ENCODE peak calls at places on chromosomes 11 and 22, in seven cellular contexts. One of them, this sample, is unnamed.

GRCh38 chr11:64990222-64990918 is 6.4 kb downstream of the BATF2 start:
- DNase-seq in neuronal stem cell: no peak
- DNase-seq in activated T-cell treated with anti-CD3 and anti-CD28 coated beads, Interleukin-2, amount 50 U/mL, for 72 hours: no peak
- DNase-seq in stimulated activated CD4-positive, alpha-beta T cell treated with anti-CD3 and anti-CD28 coated beads, Interleukin-12 subunit alpha, Interleukin-12 subunit beta, amount 100 ng/mL, for 4 hours: no peak
- DNase-seq in T-helper 2 cell: no peak
- DNase-seq in activated CD8-positive, alpha-beta memory T cell treated with anti-CD3 and anti-CD28 coated beads for 48 hours: no peak
- DNase-seq in erythroblast: no peak
- DNase-seq in this sample: no peak

GRCh38 chr11:119337581-119338317 is 2.9 kb downstream of the C1QTNF5 start:
- DNase-seq in erythroblast: no peak
- DNase-seq in T-helper 2 cell: no peak
- DNase-seq in activated CD8-positive, alpha-beta memory T cell treated with anti-CD3 and anti-CD28 coated beads for 48 hours: no peak
- DNase-seq in activated T-cell treated with anti-CD3 and anti-CD28 coated beads, Interleukin-2, amount 50 U/mL, for 72 hours: no peak
- DNase-seq in stimulated activated CD4-positive, alpha-beta T cell treated with anti-CD3 and anti-CD28 coated beads, Interleukin-12 subunit alpha, Interleukin-12 subunit beta, amount 100 ng/mL, for 4 hours: no peak
- DNase-seq in neuronal stem cell: peak; percentile 83
- DNase-seq in this sample: no peak

GRCh38 chr11:335779-336665 is 15.4 kb upstream of the IFITM3 start:
- DNase-seq in neuronal stem cell: no peak
- DNase-seq in activated CD8-positive, alpha-beta memory T cell treated with anti-CD3 and anti-CD28 coated beads for 48 hours: no peak
- DNase-seq in stimulated activated CD4-positive, alpha-beta T cell treated with anti-CD3 and anti-CD28 coated beads, Interleukin-12 subunit alpha, Interleukin-12 subunit beta, amount 100 ng/mL, for 4 hours: no peak
- DNase-seq in T-helper 2 cell: no peak
- DNase-seq in activated T-cell treated with anti-CD3 and anti-CD28 coated beads, Interleukin-2, amount 50 U/mL, for 72 hours: no peak
- DNase-seq in erythroblast: no peak
- DNase-seq in this sample: no peak

GRCh38 chr22:30243671-30244465 is 2.7 kb downstream of the LIF start:
- DNase-seq in neuronal stem cell: no peak
- DNase-seq in T-helper 2 cell: no peak
- DNase-seq in activated T-cell treated with anti-CD3 and anti-CD28 coated beads, Interleukin-2, amount 50 U/mL, for 72 hours: no peak
- DNase-seq in activated CD8-positive, alpha-beta memory T cell treated with anti-CD3 and anti-CD28 coated beads for 48 hours: no peak
- DNase-seq in erythroblast: no peak
- DNase-seq in stimulated activated CD4-positive, alpha-beta T cell treated with anti-CD3 and anti-CD28 coated beads, Interleukin-12 subunit alpha, Interleukin-12 subunit beta, amount 100 ng/mL, for 4 hours: peak; percentile 41
- DNase-seq in this sample: no peak

GRCh38 chr11:116986521-116987105 is 111.6 kb downstream of the SIK3 start:
- DNase-seq in neuronal stem cell: no peak
- DNase-seq in activated CD8-positive, alpha-beta memory T cell treated with anti-CD3 and anti-CD28 coated beads for 48 hours: no peak
- DNase-seq in erythroblast: no peak
- DNase-seq in activated T-cell treated with anti-CD3 and anti-CD28 coated beads, Interleukin-2, amount 50 U/mL, for 72 hours: peak; percentile 19
- DNase-seq in stimulated activated CD4-positive, alpha-beta T cell treated with anti-CD3 and anti-CD28 coated beads, Interleukin-12 subunit alpha, Interleukin-12 subunit beta, amount 100 ng/mL, for 4 hours: no peak
- DNase-seq in T-helper 2 cell: no peak
- DNase-seq in this sample: no peak

GRCh38 chr11:69007978-69008381 is 5.1 kb downstream of the MRGPRF start:
- DNase-seq in stimulated activated CD4-positive, alpha-beta T cell treated with anti-CD3 and anti-CD28 coated beads, Interleukin-12 subunit alpha, Interleukin-12 subunit beta, amount 100 ng/mL, for 4 hours: no peak
- DNase-seq in erythroblast: no peak
- DNase-seq in T-helper 2 cell: no peak
- DNase-seq in activated CD8-positive, alpha-beta memory T cell treated with anti-CD3 and anti-CD28 coated beads for 48 hours: no peak
- DNase-seq in activated T-cell treated with anti-CD3 and anti-CD28 coated beads, Interleukin-2, amount 50 U/mL, for 72 hours: no peak
- DNase-seq in neuronal stem cell: no peak
- DNase-seq in this sample: no peak

GRCh38 chr11:67060111-67060522 is 3.5 kb downstream of the RHOD start:
- DNase-seq in activated CD8-positive, alpha-beta memory T cell treated with anti-CD3 and anti-CD28 coated beads for 48 hours: no peak
- DNase-seq in stimulated activated CD4-positive, alpha-beta T cell treated with anti-CD3 and anti-CD28 coated beads, Interleukin-12 subunit alpha, Interleukin-12 subunit beta, amount 100 ng/mL, for 4 hours: no peak
- DNase-seq in erythroblast: no peak
- DNase-seq in T-helper 2 cell: no peak
- DNase-seq in activated T-cell treated with anti-CD3 and anti-CD28 coated beads, Interleukin-2, amount 50 U/mL, for 72 hours: no peak
- DNase-seq in neuronal stem cell: no peak
- DNase-seq in this sample: no peak

GRCh38 chr22:19713650-19714319 is 518 bp upstream of the SEPTIN5 start:
- DNase-seq in erythroblast: no peak
- DNase-seq in activated T-cell treated with anti-CD3 and anti-CD28 coated beads, Interleukin-2, amount 50 U/mL, for 72 hours: no peak
- DNase-seq in activated CD8-positive, alpha-beta memory T cell treated with anti-CD3 and anti-CD28 coated beads for 48 hours: no peak
- DNase-seq in stimulated activated CD4-positive, alpha-beta T cell treated with anti-CD3 and anti-CD28 coated beads, Interleukin-12 subunit alpha, Interleukin-12 subunit beta, amount 100 ng/mL, for 4 hours: no peak
- DNase-seq in T-helper 2 cell: no peak
- DNase-seq in neuronal stem cell: no peak
- DNase-seq in this sample: no peak

GRCh38 chr11:115500547-115501503 is 3.4 kb downstream of the CADM1 start:
- DNase-seq in activated T-cell treated with anti-CD3 and anti-CD28 coated beads, Interleukin-2, amount 50 U/mL, for 72 hours: no peak
- DNase-seq in T-helper 2 cell: no peak
- DNase-seq in neuronal stem cell: peak; percentile 3
- DNase-seq in erythroblast: no peak
- DNase-seq in activated CD8-positive, alpha-beta memory T cell treated with anti-CD3 and anti-CD28 coated beads for 48 hours: no peak
- DNase-seq in stimulated activated CD4-positive, alpha-beta T cell treated with anti-CD3 and anti-CD28 coated beads, Interleukin-12 subunit alpha, Interleukin-12 subunit beta, amount 100 ng/mL, for 4 hours: no peak
- DNase-seq in this sample: no peak

GRCh38 chr11:114135737-114136151 is 76.2 kb downstream of the ZBTB16 start:
- DNase-seq in neuronal stem cell: no peak
- DNase-seq in activated CD8-positive, alpha-beta memory T cell treated with anti-CD3 and anti-CD28 coated beads for 48 hours: no peak
- DNase-seq in activated T-cell treated with anti-CD3 and anti-CD28 coated beads, Interleukin-2, amount 50 U/mL, for 72 hours: no peak
- DNase-seq in T-helper 2 cell: no peak
- DNase-seq in erythroblast: peak; percentile 7
- DNase-seq in stimulated activated CD4-positive, alpha-beta T cell treated with anti-CD3 and anti-CD28 coated beads, Interleukin-12 subunit alpha, Interleukin-12 subunit beta, amount 100 ng/mL, for 4 hours: no peak
- DNase-seq in this sample: no peak

GRCh38 chr11:64608636-64609035 is 17.6 kb downstream of the SLC22A12 start:
- DNase-seq in T-helper 2 cell: no peak
- DNase-seq in activated T-cell treated with anti-CD3 and anti-CD28 coated beads, Interleukin-2, amount 50 U/mL, for 72 hours: no peak
- DNase-seq in erythroblast: no peak
- DNase-seq in activated CD8-positive, alpha-beta memory T cell treated with anti-CD3 and anti-CD28 coated beads for 48 hours: no peak
- DNase-seq in stimulated activated CD4-positive, alpha-beta T cell treated with anti-CD3 and anti-CD28 coated beads, Interleukin-12 subunit alpha, Interleukin-12 subunit beta, amount 100 ng/mL, for 4 hours: no peak
- DNase-seq in neuronal stem cell: no peak
- DNase-seq in this sample: no peak

GRCh38 chr11:97269527-97269926 is 879.7 kb downstream of the JRKL start:
- DNase-seq in T-helper 2 cell: no peak
- DNase-seq in activated CD8-positive, alpha-beta memory T cell treated with anti-CD3 and anti-CD28 coated beads for 48 hours: no peak
- DNase-seq in activated T-cell treated with anti-CD3 and anti-CD28 coated beads, Interleukin-2, amount 50 U/mL, for 72 hours: no peak
- DNase-seq in neuronal stem cell: peak; percentile 5
- DNase-seq in stimulated activated CD4-positive, alpha-beta T cell treated with anti-CD3 and anti-CD28 coated beads, Interleukin-12 subunit alpha, Interleukin-12 subunit beta, amount 100 ng/mL, for 4 hours: no peak
- DNase-seq in erythroblast: no peak
- DNase-seq in this sample: no peak

GRCh38 chr11:2428322-2428795 is 16.0 kb downstream of the TRPM5 start:
- DNase-seq in neuronal stem cell: peak; percentile 67
- DNase-seq in erythroblast: peak; percentile 66
- DNase-seq in stimulated activated CD4-positive, alpha-beta T cell treated with anti-CD3 and anti-CD28 coated beads, Interleukin-12 subunit alpha, Interleukin-12 subunit beta, amount 100 ng/mL, for 4 hours: peak; percentile 89
- DNase-seq in activated T-cell treated with anti-CD3 and anti-CD28 coated beads, Interleukin-2, amount 50 U/mL, for 72 hours: peak; percentile 90
- DNase-seq in activated CD8-positive, alpha-beta memory T cell treated with anti-CD3 and anti-CD28 coated beads for 48 hours: peak; percentile 91
- DNase-seq in T-helper 2 cell: peak; percentile 80
- DNase-seq in this sample: peak; percentile 86

GRCh38 chr11:112584674-112585073 is 324.0 kb upstream of the PLET1 start:
- DNase-seq in T-helper 2 cell: no peak
- DNase-seq in activated CD8-positive, alpha-beta memory T cell treated with anti-CD3 and anti-CD28 coated beads for 48 hours: no peak
- DNase-seq in stimulated activated CD4-positive, alpha-beta T cell treated with anti-CD3 and anti-CD28 coated beads, Interleukin-12 subunit alpha, Interleukin-12 subunit beta, amount 100 ng/mL, for 4 hours: no peak
- DNase-seq in neuronal stem cell: no peak
- DNase-seq in activated T-cell treated with anti-CD3 and anti-CD28 coated beads, Interleukin-2, amount 50 U/mL, for 72 hours: no peak
- DNase-seq in erythroblast: no peak
- DNase-seq in this sample: no peak

GRCh38 chr22:20818471-20818870 is 40.1 kb downstream of the PI4KA start:
- DNase-seq in T-helper 2 cell: no peak
- DNase-seq in activated CD8-positive, alpha-beta memory T cell treated with anti-CD3 and anti-CD28 coated beads for 48 hours: no peak
- DNase-seq in neuronal stem cell: no peak
- DNase-seq in erythroblast: no peak
- DNase-seq in stimulated activated CD4-positive, alpha-beta T cell treated with anti-CD3 and anti-CD28 coated beads, Interleukin-12 subunit alpha, Interleukin-12 subunit beta, amount 100 ng/mL, for 4 hours: no peak
- DNase-seq in activated T-cell treated with anti-CD3 and anti-CD28 coated beads, Interleukin-2, amount 50 U/mL, for 72 hours: no peak
- DNase-seq in this sample: no peak

GRCh38 chr11:65493367-65494176 is 5.3 kb upstream of the MALAT1 start:
- DNase-seq in activated CD8-positive, alpha-beta memory T cell treated with anti-CD3 and anti-CD28 coated beads for 48 hours: no peak
- DNase-seq in neuronal stem cell: no peak
- DNase-seq in activated T-cell treated with anti-CD3 and anti-CD28 coated beads, Interleukin-2, amount 50 U/mL, for 72 hours: peak; percentile 11
- DNase-seq in erythroblast: no peak
- DNase-seq in T-helper 2 cell: no peak
- DNase-seq in stimulated activated CD4-positive, alpha-beta T cell treated with anti-CD3 and anti-CD28 coated beads, Interleukin-12 subunit alpha, Interleukin-12 subunit beta, amount 100 ng/mL, for 4 hours: no peak
- DNase-seq in this sample: peak; percentile 25

GRCh38 chr22:47033648-47034000 is 271.2 kb downstream of the TBC1D22A start:
- DNase-seq in T-helper 2 cell: no peak
- DNase-seq in stimulated activated CD4-positive, alpha-beta T cell treated with anti-CD3 and anti-CD28 coated beads, Interleukin-12 subunit alpha, Interleukin-12 subunit beta, amount 100 ng/mL, for 4 hours: no peak
- DNase-seq in erythroblast: no peak
- DNase-seq in activated T-cell treated with anti-CD3 and anti-CD28 coated beads, Interleukin-2, amount 50 U/mL, for 72 hours: no peak
- DNase-seq in neuronal stem cell: no peak
- DNase-seq in activated CD8-positive, alpha-beta memory T cell treated with anti-CD3 and anti-CD28 coated beads for 48 hours: no peak
- DNase-seq in this sample: no peak

GRCh38 chr11:17352925-17353227 is 1.3 kb downstream of the NCR3LG1 start:
- DNase-seq in activated CD8-positive, alpha-beta memory T cell treated with anti-CD3 and anti-CD28 coated beads for 48 hours: peak; percentile 24
- DNase-seq in stimulated activated CD4-positive, alpha-beta T cell treated with anti-CD3 and anti-CD28 coated beads, Interleukin-12 subunit alpha, Interleukin-12 subunit beta, amount 100 ng/mL, for 4 hours: peak; percentile 19
- DNase-seq in T-helper 2 cell: peak; percentile 5
- DNase-seq in activated T-cell treated with anti-CD3 and anti-CD28 coated beads, Interleukin-2, amount 50 U/mL, for 72 hours: peak; percentile 47
- DNase-seq in erythroblast: peak; percentile 72
- DNase-seq in neuronal stem cell: no peak
- DNase-seq in this sample: peak; percentile 36

This sample was measured in activated CD4-positive, CD25-positive, alpha-beta regulatory T cell treated with anti-CD3 and anti-CD28 coated beads, Interleukin-2, amount 50 U/mL, for 72 hours.